ENCODE peak calls at places on chromosomes 7 and 10, in six cellular contexts. X is germinal center; P is SK-N-DZ; C is CD8-positive, alpha-beta T cell; Y is transverse colon; T is RPMI7951. F is an unnamed sample.

GRCh38 chr7:81234896-81235295 is 316.0 kb upstream of the SEMA3C start:
- DNase-seq in X (no peak), P (no peak), C (no peak), Y (no peak), T (peak), F (no peak)

GRCh38 chr7:148697950-148698396 is 730 bp upstream of the CUL1 start:
- DNase-seq in X (no peak), P (peak), C (no peak), Y (no peak), T (no peak), F (no peak)

GRCh38 chr10:132482090-132482489 is 55.5 kb upstream of the INPP5A start:
- DNase-seq in X (no peak), P (no peak), C (no peak), Y (no peak), T (peak), F (peak)

GRCh38 chr7:127189885-127190284 is 62.9 kb downstream of the GRM8 start:
- DNase-seq in X (no peak), P (peak), C (no peak), Y (no peak), T (no peak), F (no peak)

GRCh38 chr10:3648179-3648975 is 136.6 kb downstream of the KLF6 start:
- DNase-seq in X (no peak), P (no peak), C (no peak), Y (no peak), T (no peak), F (no peak)

GRCh38 chr7:4959356-4959755 is 369 bp upstream of the MMD2 start:
- DNase-seq in X (no peak), P (no peak), C (no peak), Y (no peak), T (no peak), F (no peak)

GRCh38 chr10:94489976-94490788 is 55.4 kb upstream of the HELLS start:
- DNase-seq in X (no peak), P (no peak), C (no peak), Y (no peak), T (no peak), F (no peak)

GRCh38 chr7:6228865-6229264 is 43.6 kb downstream of the CYTH3 start:
- DNase-seq in X (peak), P (no peak), C (no peak), Y (no peak), T (peak), F (no peak)

GRCh38 chr7:28466341-28466740 is 54.0 kb downstream of the CREB5 start:
- DNase-seq in X (no peak), P (no peak), C (no peak), Y (no peak), T (no peak), F (no peak)

GRCh38 chr10:110566472-110567200 is 859 bp upstream of the SMC3 start:
- DNase-seq in X (no peak), P (peak), C (no peak), Y (no peak), T (peak), F (peak)

GRCh38 chr10:119235381-119235780 is 28.0 kb downstream of the GRK5 start:
- DNase-seq in X (no peak), P (no peak), C (no peak), Y (no peak), T (peak), F (no peak)

GRCh38 chr10:114822771-114823463 is 1.3 kb downstream of the FHIP2A start:
- DNase-seq in X (no peak), P (no peak), C (no peak), Y (no peak), T (peak), F (peak)

GRCh38 chr10:23886355-23886754 is 322.6 kb upstream of the KIAA1217 start:
- DNase-seq in X (no peak), P (no peak), C (no peak), Y (no peak), T (no peak), F (no peak)

GRCh38 chr10:132910186-132910880 is 32.0 kb downstream of the CFAP46 start:
- DNase-seq in X (no peak), P (no peak), C (no peak), Y (peak), T (no peak), F (no peak)